ENCODE peak calls at places on chromosome 18, in five cellular contexts. One of them, this sample, is unnamed.

GRCh38 chr18:59848002-59848401 is 51.8 kb upstream of the PMAIP1 start:
- DNase-seq in cardiac muscle cell: no peak
- DNase-seq in trophoblast cell: peak; percentile 26
- DNase-seq in body of pancreas: no peak
- DNase-seq in PC-3: no peak
- DNase-seq in this sample: no peak

GRCh38 chr18:26532367-26533340 is 15.7 kb downstream of the KCTD1 start:
- DNase-seq in cardiac muscle cell: no peak
- DNase-seq in trophoblast cell: no peak
- DNase-seq in body of pancreas: no peak
- DNase-seq in PC-3: no peak
- DNase-seq in this sample: no peak

GRCh38 chr18:36692909-36693308 is 135.9 kb downstream of the TPGS2 start:
- DNase-seq in cardiac muscle cell: no peak
- DNase-seq in trophoblast cell: no peak
- DNase-seq in body of pancreas: no peak
- DNase-seq in PC-3: no peak
- DNase-seq in this sample: no peak

GRCh38 chr18:75823376-75823950 is 396.0 kb upstream of the SMIM21 start:
- DNase-seq in cardiac muscle cell: no peak
- DNase-seq in trophoblast cell: no peak
- DNase-seq in body of pancreas: no peak
- DNase-seq in PC-3: no peak
- DNase-seq in this sample: no peak

GRCh38 chr18:26383454-26384270 is 157.4 kb downstream of the TAF4B start:
- DNase-seq in cardiac muscle cell: peak; percentile 83
- DNase-seq in trophoblast cell: no peak
- DNase-seq in body of pancreas: no peak
- DNase-seq in PC-3: peak; percentile 64
- DNase-seq in this sample: no peak

GRCh38 chr18:77124452-77124922 is 8.1 kb downstream of the MBP start:
- DNase-seq in cardiac muscle cell: no peak
- DNase-seq in trophoblast cell: no peak
- DNase-seq in body of pancreas: no peak
- DNase-seq in PC-3: peak; percentile 23
- DNase-seq in this sample: peak; percentile 52

GRCh38 chr18:376307-376706 is 108.5 kb upstream of the THOC1 start:
- DNase-seq in cardiac muscle cell: peak; percentile 57
- DNase-seq in trophoblast cell: no peak
- DNase-seq in body of pancreas: peak; percentile 64
- DNase-seq in PC-3: no peak
- DNase-seq in this sample: no peak

GRCh38 chr18:67475673-67476072 is 40.8 kb downstream of the DSEL start:
- DNase-seq in cardiac muscle cell: peak; percentile 65
- DNase-seq in trophoblast cell: no peak
- DNase-seq in body of pancreas: no peak
- DNase-seq in PC-3: no peak
- DNase-seq in this sample: no peak

GRCh38 chr18:49778826-49779465 is 34.4 kb downstream of the ACAA2 start:
- DNase-seq in cardiac muscle cell: peak; percentile 42
- DNase-seq in trophoblast cell: no peak
- DNase-seq in body of pancreas: no peak
- DNase-seq in PC-3: no peak
- DNase-seq in this sample: no peak

GRCh38 chr18:10715791-10716190 is 190.0 kb downstream of the NAPG start:
- DNase-seq in cardiac muscle cell: peak; percentile 88
- DNase-seq in trophoblast cell: no peak
- DNase-seq in body of pancreas: no peak
- DNase-seq in PC-3: peak; percentile 58
- DNase-seq in this sample: no peak

GRCh38 chr18:28044036-28044435 is 132.9 kb downstream of the CDH2 start:
- DNase-seq in cardiac muscle cell: no peak
- DNase-seq in trophoblast cell: no peak
- DNase-seq in body of pancreas: no peak
- DNase-seq in PC-3: no peak
- DNase-seq in this sample: no peak

GRCh38 chr18:29383311-29384273 is 1206.7 kb upstream of the CDH2 start:
- DNase-seq in cardiac muscle cell: peak; percentile 10
- DNase-seq in trophoblast cell: no peak
- DNase-seq in body of pancreas: no peak
- DNase-seq in PC-3: peak; percentile 24
- DNase-seq in this sample: no peak

GRCh38 chr18:10032331-10032979 is 118.6 kb downstream of the VAPA start:
- DNase-seq in cardiac muscle cell: no peak
- DNase-seq in trophoblast cell: no peak
- DNase-seq in body of pancreas: no peak
- DNase-seq in PC-3: no peak
- DNase-seq in this sample: no peak

GRCh38 chr18:25651553-25651952 is 299.6 kb upstream of the ZNF521 start:
- DNase-seq in cardiac muscle cell: no peak
- DNase-seq in trophoblast cell: no peak
- DNase-seq in body of pancreas: no peak
- DNase-seq in PC-3: no peak
- DNase-seq in this sample: no peak

GRCh38 chr18:31954349-31954748 is 11.4 kb upstream of the TRAPPC8 start:
- DNase-seq in cardiac muscle cell: peak; percentile 44
- DNase-seq in trophoblast cell: no peak
- DNase-seq in body of pancreas: no peak
- DNase-seq in PC-3: peak; percentile 44
- DNase-seq in this sample: no peak

GRCh38 chr18:65753520-65753919 is 2.7 kb downstream of the CDH7 start:
- DNase-seq in cardiac muscle cell: no peak
- DNase-seq in trophoblast cell: no peak
- DNase-seq in body of pancreas: no peak
- DNase-seq in PC-3: peak; percentile 76
- DNase-seq in this sample: no peak

GRCh38 chr18:53534203-53534602 is 690.3 kb downstream of the MBD2 start:
- DNase-seq in cardiac muscle cell: no peak
- DNase-seq in trophoblast cell: no peak
- DNase-seq in body of pancreas: no peak
- DNase-seq in PC-3: no peak
- DNase-seq in this sample: no peak

GRCh38 chr18:70069965-70070364 is 122.3 kb upstream of the CD226 start:
- DNase-seq in cardiac muscle cell: no peak
- DNase-seq in trophoblast cell: no peak
- DNase-seq in body of pancreas: no peak
- DNase-seq in PC-3: no peak
- DNase-seq in this sample: no peak

GRCh38 chr18:34978533-34978893 is 62.7 kb upstream of the MAPRE2 start:
- DNase-seq in cardiac muscle cell: no peak
- DNase-seq in trophoblast cell: no peak
- DNase-seq in body of pancreas: no peak
- DNase-seq in PC-3: no peak
- DNase-seq in this sample: no peak

GRCh38 chr18:8329186-8329771 is 280.0 kb upstream of the RAB12 start:
- DNase-seq in cardiac muscle cell: peak; percentile 68
- DNase-seq in trophoblast cell: no peak
- DNase-seq in body of pancreas: no peak
- DNase-seq in PC-3: peak; percentile 86
- DNase-seq in this sample: no peak

GRCh38 chr18:7158201-7158600 is 40.6 kb upstream of the LAMA1 start:
- DNase-seq in cardiac muscle cell: peak; percentile 87
- DNase-seq in trophoblast cell: peak; percentile 44
- DNase-seq in body of pancreas: no peak
- DNase-seq in PC-3: peak; percentile 46
- DNase-seq in this sample: no peak

GRCh38 chr18:25935356-25935755 is 155.1 kb downstream of the SS18 start:
- DNase-seq in cardiac muscle cell: no peak
- DNase-seq in trophoblast cell: no peak
- DNase-seq in body of pancreas: no peak
- DNase-seq in PC-3: no peak
- DNase-seq in this sample: no peak

GRCh38 chr18:42814184-42814583 is 301.3 kb downstream of the RIT2 start:
- DNase-seq in cardiac muscle cell: no peak
- DNase-seq in trophoblast cell: no peak
- DNase-seq in body of pancreas: no peak
- DNase-seq in PC-3: no peak
- DNase-seq in this sample: no peak

GRCh38 chr18:51236225-51236624 is 38.7 kb upstream of the MEX3C start:
- DNase-seq in cardiac muscle cell: peak; percentile 93
- DNase-seq in trophoblast cell: peak; percentile 79
- DNase-seq in body of pancreas: no peak
- DNase-seq in PC-3: peak; percentile 22
- DNase-seq in this sample: no peak

DNA sequence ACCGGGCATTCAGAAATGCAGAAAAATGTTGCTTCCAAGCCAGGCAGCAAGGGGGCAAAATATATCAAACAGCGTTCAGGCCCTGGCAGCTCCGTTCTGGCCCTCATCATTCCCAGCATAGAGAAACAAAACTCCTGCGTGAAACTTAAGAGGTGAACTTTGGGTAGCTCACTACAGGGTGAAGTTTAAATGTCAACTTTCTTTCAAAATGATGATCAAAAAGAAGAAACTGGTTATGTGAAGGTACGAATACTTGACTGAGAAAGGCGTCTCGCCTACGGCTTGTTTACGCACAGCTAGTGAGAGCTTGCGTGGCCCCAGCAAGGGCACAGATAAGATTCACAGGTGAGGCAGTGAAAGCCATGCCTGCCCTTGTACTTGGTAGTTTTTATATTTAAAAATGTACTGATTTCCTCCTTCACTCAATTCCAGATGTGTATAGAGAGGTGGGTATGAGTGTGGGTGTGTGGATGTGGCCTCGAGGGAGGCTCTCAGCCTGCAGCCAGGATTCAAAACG is 127.5 kb downstream of the NFATC1 start:
- DNase-seq in cardiac muscle cell: no peak
- DNase-seq in trophoblast cell: no peak
- DNase-seq in body of pancreas: peak; percentile 2
- DNase-seq in PC-3: no peak
- DNase-seq in this sample: no peak
- H3K4me1 ChIP-seq in cardiac muscle cell: peaks cover 5% of the 10 kb centered on the region
- H3K4me1 ChIP-seq in trophoblast cell: no peaks in the 10 kb centered on the region
- H3K4me1 ChIP-seq in body of pancreas: no peaks in the 10 kb centered on the region
- H3K4me1 ChIP-seq in PC-3: no peaks in the 10 kb centered on the region
- H3K4me1 ChIP-seq in this sample: peaks cover 22% of the 10 kb centered on the region

GRCh38 chr18:13378150-13378549 is 159.6 kb downstream of the LDLRAD4 start:
- DNase-seq in cardiac muscle cell: no peak
- DNase-seq in trophoblast cell: no peak
- DNase-seq in body of pancreas: no peak
- DNase-seq in PC-3: no peak
- DNase-seq in this sample: no peak

GRCh38 chr18:13380671-13381070 is 162.1 kb downstream of the LDLRAD4 start:
- DNase-seq in cardiac muscle cell: no peak
- DNase-seq in trophoblast cell: no peak
- DNase-seq in body of pancreas: no peak
- DNase-seq in PC-3: no peak
- DNase-seq in this sample: peak; percentile 6

GRCh38 chr18:13379930-13380665 is 161.5 kb downstream of the LDLRAD4 start:
- DNase-seq in cardiac muscle cell: no peak
- DNase-seq in trophoblast cell: no peak
- DNase-seq in body of pancreas: no peak
- DNase-seq in PC-3: no peak
- DNase-seq in this sample: no peak

GRCh38 chr18:13377496-13377895 is 158.9 kb downstream of the LDLRAD4 start:
- DNase-seq in cardiac muscle cell: no peak
- DNase-seq in trophoblast cell: peak; percentile 38
- DNase-seq in body of pancreas: no peak
- DNase-seq in PC-3: no peak
- DNase-seq in this sample: no peak

DNA sequence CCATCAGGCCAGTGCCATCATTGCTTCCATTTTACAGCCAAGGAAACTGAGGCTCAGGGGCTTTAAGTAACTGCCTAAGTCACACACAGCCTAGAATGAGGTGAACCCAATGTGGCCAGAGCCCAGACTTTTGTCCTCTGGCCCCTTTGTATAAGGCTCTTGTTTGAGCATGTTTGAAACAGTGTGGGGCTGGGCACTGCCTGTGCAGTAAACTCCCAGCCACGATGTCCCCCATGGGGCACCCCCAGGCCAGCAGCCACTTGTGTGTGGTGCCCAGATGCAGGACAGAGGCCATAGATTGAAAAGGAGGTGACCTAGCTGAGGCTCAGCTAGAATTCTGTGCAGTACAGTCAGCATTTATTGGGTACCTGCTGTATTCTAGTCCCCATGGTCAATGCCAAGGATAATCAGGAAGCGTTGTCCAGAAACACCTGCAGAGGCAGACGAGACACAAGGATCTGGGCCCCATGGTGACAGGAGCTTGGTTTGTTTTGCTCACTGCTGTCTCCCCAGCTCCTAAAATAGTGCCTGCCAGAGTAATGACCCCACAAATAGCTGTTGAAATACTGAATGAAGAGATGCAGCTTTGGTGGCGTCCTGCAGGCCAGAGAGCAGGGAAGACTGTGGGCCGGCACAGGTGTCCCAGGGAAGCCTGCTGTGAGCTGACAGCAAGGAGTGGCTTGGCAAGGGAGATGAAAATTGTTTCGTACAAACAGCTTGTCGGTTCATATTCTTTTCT is 160.7 kb downstream of the LDLRAD4 start:
- DNase-seq in cardiac muscle cell: no peak
- DNase-seq in trophoblast cell: no peak
- DNase-seq in body of pancreas: no peak
- DNase-seq in PC-3: no peak
- DNase-seq in this sample: no peak
- H3K4me1 ChIP-seq in cardiac muscle cell: peaks cover 39% of the 10 kb centered on the region
- H3K4me1 ChIP-seq in trophoblast cell: peaks cover 1% of the 10 kb centered on the region
- H3K4me1 ChIP-seq in body of pancreas: peaks cover 10% of the 10 kb centered on the region
- H3K4me1 ChIP-seq in PC-3: peaks cover 10% of the 10 kb centered on the region
- H3K4me1 ChIP-seq in this sample: peaks cover 30% of the 10 kb centered on the region

DNA sequence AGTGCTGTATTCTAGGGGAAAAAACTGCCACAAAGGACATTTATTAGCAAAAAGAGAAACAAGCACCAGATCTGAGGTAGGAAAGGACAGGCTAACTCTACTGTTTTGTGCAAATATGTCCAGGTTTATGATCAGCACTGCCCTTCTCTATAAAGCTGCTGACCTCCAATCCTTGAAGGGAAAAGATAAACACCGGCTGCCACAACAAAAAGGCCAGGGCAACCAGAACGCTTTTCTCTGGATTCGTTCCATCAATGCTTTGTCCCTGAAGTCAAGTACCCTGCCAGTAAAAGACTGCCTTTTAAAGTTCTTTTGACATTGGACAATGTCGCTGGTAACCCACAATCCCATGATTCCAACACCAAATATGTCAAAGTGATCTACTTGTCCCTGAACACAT is 21.0 kb downstream of the SMAD2 start:
- DNase-seq in cardiac muscle cell: no peak
- DNase-seq in trophoblast cell: no peak
- DNase-seq in body of pancreas: no peak
- DNase-seq in PC-3: no peak
- DNase-seq in this sample: no peak
- H3K4me1 ChIP-seq in cardiac muscle cell: peaks cover 22% of the 10 kb centered on the region
- H3K4me1 ChIP-seq in trophoblast cell: peaks cover 11% of the 10 kb centered on the region
- H3K4me1 ChIP-seq in body of pancreas: peaks cover 25% of the 10 kb centered on the region
- H3K4me1 ChIP-seq in PC-3: no peaks in the 10 kb centered on the region
- H3K4me1 ChIP-seq in this sample: peaks cover 15% of the 10 kb centered on the region

GRCh38 chr18:63199743-63200241 is 119.8 kb downstream of the BCL2 start:
- DNase-seq in cardiac muscle cell: no peak
- DNase-seq in trophoblast cell: no peak
- DNase-seq in body of pancreas: no peak
- DNase-seq in PC-3: no peak
- DNase-seq in this sample: no peak

GRCh38 chr18:63197246-63197791 is 122.2 kb downstream of the BCL2 start:
- DNase-seq in cardiac muscle cell: peak; percentile 7
- DNase-seq in trophoblast cell: no peak
- DNase-seq in body of pancreas: no peak
- DNase-seq in PC-3: no peak
- DNase-seq in this sample: no peak

GRCh38 chr18:63195410-63196159 is 124.0 kb downstream of the BCL2 start:
- DNase-seq in cardiac muscle cell: no peak
- DNase-seq in trophoblast cell: no peak
- DNase-seq in body of pancreas: no peak
- DNase-seq in PC-3: no peak
- DNase-seq in this sample: no peak

GRCh38 chr18:63198868-63199742 is 120.5 kb downstream of the BCL2 start:
- DNase-seq in cardiac muscle cell: no peak
- DNase-seq in trophoblast cell: no peak
- DNase-seq in body of pancreas: no peak
- DNase-seq in PC-3: no peak
- DNase-seq in this sample: no peak

GRCh38 chr18:63198098-63198760 is 121.3 kb downstream of the BCL2 start:
- DNase-seq in cardiac muscle cell: no peak
- DNase-seq in trophoblast cell: no peak
- DNase-seq in body of pancreas: no peak
- DNase-seq in PC-3: no peak
- DNase-seq in this sample: no peak
- H3K4me1 ChIP-seq in cardiac muscle cell: peaks cover 12% of the 10 kb centered on the region
- H3K4me1 ChIP-seq in trophoblast cell: no peaks in the 10 kb centered on the region
- H3K4me1 ChIP-seq in body of pancreas: no peaks in the 10 kb centered on the region
- H3K4me1 ChIP-seq in PC-3: no peaks in the 10 kb centered on the region
- H3K4me1 ChIP-seq in this sample: no peaks in the 10 kb centered on the region

This sample was measured in upper lobe of left lung.